ENCODE peak calls at places on chromosomes 1 and 21, in seven cellular contexts. X is mucosa of descending colon, L is vagina, H is HFF-Myc, Y is A549, A is colonic mucosa, G is fibroblast of lung. M is an unnamed sample.

GRCh38 chr1:217431395-217431794 is 199.5 kb downstream of the GPATCH2 start:
- DNase-seq in X (no peak), L (no peak), H (no peak), Y (no peak), A (no peak), G (peak; percentile 8), M (no peak)

GRCh38 chr1:102586022-102586421 is 522.3 kb downstream of the COL11A1 start:
- DNase-seq in X (no peak), L (no peak), H (no peak), Y (no peak), A (no peak), G (no peak), M (no peak)

GRCh38 chr1:8373547-8374270 is 55.8 kb downstream of the SLC45A1 start:
- DNase-seq in X (peak; percentile 41), L (no peak), H (no peak), Y (no peak), A (peak; percentile 48), G (peak; percentile 78), M (peak; percentile 85)

GRCh38 chr1:160460214-160460642 is 59.9 kb downstream of the VANGL2 start:
- DNase-seq in X (no peak), L (no peak), H (no peak), Y (no peak), A (no peak), G (no peak), M (no peak)

GRCh38 chr1:43563779-43564616 is 33.3 kb downstream of the PTPRF start:
- DNase-seq in X (no peak), L (no peak), H (no peak), Y (no peak), A (no peak), G (peak; percentile 36), M (no peak)

GRCh38 chr1:43048601-43049011 is 89.9 kb upstream of the SLC2A1 start:
- DNase-seq in X (no peak), L (no peak), H (no peak), Y (no peak), A (no peak), G (no peak), M (no peak)

GRCh38 chr1:153543738-153544135 is 1.9 kb downstream of the S100A4 start:
- DNase-seq in X (no peak), L (no peak), H (no peak), Y (no peak), A (no peak), G (no peak), M (no peak)

GRCh38 chr1:17023573-17023972 is 11.8 kb upstream of the ATP13A2 start:
- DNase-seq in X (no peak), L (no peak), H (no peak), Y (no peak), A (no peak), G (no peak), M (no peak)

GRCh38 chr1:195806060-195806459 is 802.2 kb downstream of the KCNT2 start:
- DNase-seq in X (no peak), L (no peak), H (no peak), Y (no peak), A (no peak), G (no peak), M (no peak)

GRCh38 chr1:224427346-224427745 is 7.3 kb downstream of the WDR26 start:
- DNase-seq in X (no peak), L (no peak), H (peak; percentile 39), Y (no peak), A (no peak), G (peak; percentile 85), M (peak; percentile 78)

GRCh38 chr1:53430256-53430655 is 28.9 kb upstream of the DMRTB1 start:
- DNase-seq in X (no peak), L (no peak), H (no peak), Y (no peak), A (no peak), G (no peak), M (no peak)

GRCh38 chr1:92374211-92374610 is 75.4 kb downstream of the RPAP2 start:
- DNase-seq in X (no peak), L (no peak), H (no peak), Y (no peak), A (no peak), G (no peak), M (no peak)

GRCh38 chr1:62687903-62688686 is at the start of gene DOCK7:
- DNase-seq in X (peak; percentile 84), L (no peak), H (no peak), Y (peak; percentile 57), A (peak; percentile 88), G (peak; percentile 83), M (peak; percentile 94)

GRCh38 chr21:25963186-25963585 is 207.4 kb downstream of the APP start:
- DNase-seq in X (peak; percentile 41), L (no peak), H (no peak), Y (peak; percentile 3), A (peak; percentile 43), G (peak; percentile 36), M (peak; percentile 23)

GRCh38 chr21:25964009-25964408 is 206.6 kb downstream of the APP start:
- DNase-seq in X (no peak), L (no peak), H (no peak), Y (no peak), A (no peak), G (no peak), M (no peak)

GRCh38 chr21:25964926-25965325 is 205.6 kb downstream of the APP start:
- DNase-seq in X (no peak), L (no peak), H (no peak), Y (no peak), A (no peak), G (no peak), M (no peak)

GRCh38 chr21:25960423-25960822 is 210.1 kb downstream of the APP start:
- DNase-seq in X (no peak), L (no peak), H (no peak), Y (no peak), A (no peak), G (no peak), M (no peak)

GRCh38 chr21:25961042-25961441 is 209.5 kb downstream of the APP start:
- DNase-seq in X (no peak), L (no peak), H (no peak), Y (no peak), A (no peak), G (no peak), M (no peak)
- H3K4me3 ChIP-seq in X (no peak overlapping the region), L (no peak overlapping the region), H (no peak overlapping the region), Y (no peak overlapping the region), A (no peak overlapping the region), G (no peak overlapping the region), M (no peak overlapping the region)

DNA sequence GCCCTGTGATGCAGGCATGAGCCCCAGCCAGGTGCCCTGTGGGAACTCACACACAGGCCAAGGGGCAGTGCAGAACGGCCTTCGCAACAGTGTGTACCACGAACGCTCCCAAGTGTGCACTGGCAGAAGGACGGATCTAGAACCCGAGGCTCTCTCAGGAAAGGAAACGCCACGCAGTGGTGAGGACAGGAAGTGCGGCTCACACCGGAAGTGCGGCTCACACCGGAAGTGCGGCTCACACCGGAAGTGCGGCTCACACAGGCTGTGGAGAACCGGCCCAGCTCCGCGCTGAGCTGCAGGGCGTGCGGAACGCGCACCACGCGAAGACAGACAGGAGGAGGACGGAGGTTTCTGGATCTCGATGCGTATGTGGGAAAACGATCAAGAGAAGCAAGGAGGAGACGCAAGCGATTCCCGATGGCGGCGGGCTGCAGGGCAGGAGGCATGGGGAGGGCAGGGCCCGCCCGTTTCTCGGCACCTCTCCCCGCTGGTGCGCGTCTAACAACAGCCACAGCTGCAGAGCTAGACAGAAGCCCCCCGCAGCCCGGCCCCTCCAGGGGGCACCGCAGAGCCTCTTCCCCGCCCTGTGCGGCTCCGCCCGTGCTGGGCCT is 35.9 kb upstream of the TMEM52 start:
- DNase-seq in X (no peak), L (no peak), H (no peak), Y (no peak), A (no peak), G (no peak), M (no peak)
- TF ChIP-seq CTCF in X (no peak), L (no peak), H (peak; percentile 21), Y (no peak), A (no peak), G (no peak), M (no peak)

GRCh38 chr1:155974208-155975165 is 3.9 kb downstream of the ARHGEF2 start:
- DNase-seq in X (no peak), L (no peak), H (no peak), Y (no peak), A (no peak), G (peak; percentile 37), M (no peak)
- H3K4me3 ChIP-seq in X (no peak overlapping the region), L (peak overlapping the region; percentile 85), H (peak overlapping the region; percentile 74), Y (no peak overlapping the region), A (peak overlapping the region; percentile 6), G (peak overlapping the region; percentile 88), M (peak overlapping the region; percentile 91)

GRCh38 chr21:34986561-34987533 is 62.3 kb downstream of the RUNX1 start:
- DNase-seq in X (peak; percentile 31), L (no peak), H (no peak), Y (no peak), A (no peak), G (peak; percentile 62), M (peak; percentile 77)
- TF ChIP-seq CTCF in X (no peak), L (no peak), H (peak; percentile 3), Y (no peak), A (no peak), G (no peak), M (no peak)

M was measured in foreskin fibroblast.